ENCODE peak calls at places on chromosomes 13 and 19, in eight cellular contexts. F, J, Q, V, S, O, W and T are unnamed samples.

GRCh38 chr19:10230904-10231623 is at the start of gene S1PR2:
- DNase-seq in F (peak), J (peak), Q (no peak), V (no peak), S (peak), O (peak), W (peak), T (peak)

GRCh38 chr19:12784871-12785430 is 6.3 kb upstream of the JUNB start:
- DNase-seq in F (no peak), J (no peak), Q (no peak), V (no peak), S (peak), O (peak), W (no peak), T (no peak)

GRCh38 chr13:46632171-46632570 is 79.2 kb downstream of the LRCH1 start:
- DNase-seq in F (no peak), J (no peak), Q (no peak), V (no peak), S (no peak), O (no peak), W (no peak), T (no peak)

GRCh38 chr19:35851213-35852028 is 883 bp downstream of the NPHS1 start:
- DNase-seq in F (no peak), J (no peak), Q (no peak), V (no peak), S (no peak), O (no peak), W (no peak), T (no peak)

GRCh38 chr13:57813641-57814040 is 182.1 kb downstream of the PCDH17 start:
- DNase-seq in F (no peak), J (no peak), Q (no peak), V (no peak), S (no peak), O (no peak), W (no peak), T (no peak)

GRCh38 chr13:49838989-49839388 is 46.5 kb upstream of the KPNA3 start:
- DNase-seq in F (no peak), J (no peak), Q (no peak), V (no peak), S (no peak), O (peak), W (no peak), T (no peak)

GRCh38 chr19:33638167-33639033 is 16.6 kb downstream of the CHST8 start:
- DNase-seq in F (no peak), J (no peak), Q (no peak), V (no peak), S (no peak), O (no peak), W (no peak), T (no peak)

GRCh38 chr19:14053032-14053431 is 8.8 kb downstream of the PALM3 start:
- DNase-seq in F (no peak), J (no peak), Q (no peak), V (no peak), S (no peak), O (no peak), W (no peak), T (no peak)

GRCh38 chr19:45051929-45052579 is 13.2 kb downstream of the CLASRP start:
- DNase-seq in F (no peak), J (no peak), Q (no peak), V (no peak), S (no peak), O (no peak), W (peak), T (no peak)

GRCh38 chr19:31506102-31506501 is 156.9 kb upstream of the TSHZ3 start:
- DNase-seq in F (no peak), J (no peak), Q (no peak), V (no peak), S (no peak), O (no peak), W (no peak), T (no peak)

GRCh38 chr13:48730971-48731658 is 77.4 kb downstream of the CYSLTR2 start:
- DNase-seq in F (no peak), J (peak), Q (peak), V (peak), S (peak), O (no peak), W (no peak), T (no peak)

GRCh38 chr13:30157616-30157993 is 149.7 kb downstream of the KATNAL1 start:
- DNase-seq in F (no peak), J (no peak), Q (no peak), V (no peak), S (no peak), O (no peak), W (no peak), T (no peak)

GRCh38 chr13:75316427-75316826 is 165.5 kb downstream of the TBC1D4 start:
- DNase-seq in F (no peak), J (peak), Q (peak), V (no peak), S (peak), O (no peak), W (no peak), T (no peak)

GRCh38 chr13:79407349-79407979 is 1.4 kb upstream of the RBM26 start:
- DNase-seq in F (no peak), J (no peak), Q (no peak), V (no peak), S (no peak), O (no peak), W (no peak), T (no peak)

GRCh38 chr13:79406597-79406908 is 498 bp upstream of the RBM26 start:
- DNase-seq in F (no peak), J (no peak), Q (no peak), V (no peak), S (no peak), O (no peak), W (no peak), T (no peak)

GRCh38 chr13:79405501-79405830 is 589 bp downstream of the RBM26 start:
- DNase-seq in F (no peak), J (peak), Q (no peak), V (no peak), S (no peak), O (peak), W (no peak), T (no peak)

GRCh38 chr13:79404985-79405384 is 1.1 kb downstream of the RBM26 start:
- DNase-seq in F (no peak), J (peak), Q (peak), V (no peak), S (no peak), O (no peak), W (no peak), T (no peak)

GRCh38 chr13:79405831-79406596 is at the start of gene RBM26:
- DNase-seq in F (peak), J (peak), Q (peak), V (peak), S (peak), O (peak), W (peak), T (peak)
- TF ChIP-seq CTCF in F (no peak), J (no peak), Q (no peak), V (peak), S (no peak), O (no peak), W (no peak), T (no peak)

DNA sequence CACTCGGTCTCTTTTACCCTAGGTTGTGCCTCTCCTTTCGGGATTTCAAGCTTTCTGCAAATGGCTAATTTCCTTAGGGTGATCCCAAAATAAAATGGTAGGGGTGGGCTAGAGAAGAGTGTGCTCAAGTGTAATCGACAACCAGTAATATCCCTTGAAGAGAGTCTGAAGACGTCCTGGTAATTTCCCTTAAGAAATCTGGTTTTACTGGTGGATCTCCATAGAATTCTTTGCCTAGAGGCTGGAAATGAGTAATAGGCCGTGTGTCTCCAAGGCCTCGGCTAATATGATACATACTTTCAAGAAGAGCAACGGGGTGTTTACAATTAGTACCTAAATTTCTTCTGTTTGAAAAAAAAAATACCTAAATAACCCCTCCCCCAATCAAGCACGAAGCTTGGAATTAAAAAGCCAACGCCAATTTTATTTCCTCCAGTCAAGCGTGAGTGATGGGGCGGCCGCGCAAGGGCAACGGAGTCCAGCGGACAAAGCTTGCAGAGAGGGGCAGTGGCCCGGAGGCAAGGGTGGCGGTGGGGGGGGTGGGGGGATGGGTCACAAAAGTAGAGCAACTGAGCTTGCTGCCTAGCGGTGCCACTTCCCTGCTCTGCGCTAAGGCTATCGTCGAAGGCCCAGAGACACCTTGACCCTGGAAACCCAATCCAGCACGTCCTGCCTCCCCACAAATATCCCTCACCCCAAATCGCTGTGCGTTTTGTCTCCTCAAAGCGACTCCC is 7.8 kb downstream of the SOX21 start:
- DNase-seq in F (no peak), J (no peak), Q (no peak), V (no peak), S (no peak), O (no peak), W (no peak), T (no peak)
- TF ChIP-seq CTCF in F (no peak), J (no peak), Q (no peak), V (no peak), S (no peak), O (no peak), W (no peak), T (no peak)

GRCh38 chr13:39809466-39809865 is 154.0 kb downstream of the COG6 start:
- DNase-seq in F (no peak), J (no peak), Q (no peak), V (no peak), S (no peak), O (no peak), W (no peak), T (no peak)

GRCh38 chr13:39803851-39804250 is 148.4 kb downstream of the COG6 start:
- DNase-seq in F (no peak), J (no peak), Q (no peak), V (no peak), S (no peak), O (no peak), W (no peak), T (no peak)

GRCh38 chr13:39803156-39803555 is 147.7 kb downstream of the COG6 start:
- DNase-seq in F (no peak), J (no peak), Q (peak), V (no peak), S (no peak), O (peak), W (no peak), T (no peak)

GRCh38 chr13:39810091-39810877 is 154.8 kb downstream of the COG6 start:
- DNase-seq in F (no peak), J (no peak), Q (peak), V (no peak), S (no peak), O (no peak), W (no peak), T (no peak)

GRCh38 chr13:39804332-39805231 is 149.1 kb downstream of the COG6 start:
- DNase-seq in F (no peak), J (no peak), Q (no peak), V (no peak), S (no peak), O (no peak), W (no peak), T (no peak)
- TF ChIP-seq CTCF in F (no peak), J (no peak), Q (no peak), V (no peak), S (no peak), O (no peak), W (no peak), T (no peak)

GRCh38 chr19:2232286-2233151 is 3.6 kb downstream of the PLEKHJ1 start:
- DNase-seq in F (no peak), J (no peak), Q (no peak), V (no peak), S (no peak), O (no peak), W (no peak), T (no peak)
- TF ChIP-seq CTCF in F (no peak), J (no peak), Q (no peak), V (no peak), S (no peak), O (no peak), W (no peak), T (no peak)

GRCh38 chr19:1813197-1813836 is 1.2 kb upstream of the ATP8B3 start:
- DNase-seq in F (no peak), J (no peak), Q (no peak), V (no peak), S (no peak), O (no peak), W (peak), T (no peak)

GRCh38 chr19:1811472-1811894 is 593 bp downstream of the ATP8B3 start:
- DNase-seq in F (no peak), J (peak), Q (peak), V (no peak), S (peak), O (peak), W (peak), T (peak)

GRCh38 chr19:1810439-1811160 is 1.5 kb downstream of the ATP8B3 start:
- DNase-seq in F (no peak), J (no peak), Q (no peak), V (no peak), S (no peak), O (no peak), W (peak), T (no peak)

GRCh38 chr19:1812426-1813196 is 535 bp upstream of the ATP8B3 start:
- DNase-seq in F (peak), J (peak), Q (peak), V (peak), S (peak), O (peak), W (peak), T (peak)

DNA sequence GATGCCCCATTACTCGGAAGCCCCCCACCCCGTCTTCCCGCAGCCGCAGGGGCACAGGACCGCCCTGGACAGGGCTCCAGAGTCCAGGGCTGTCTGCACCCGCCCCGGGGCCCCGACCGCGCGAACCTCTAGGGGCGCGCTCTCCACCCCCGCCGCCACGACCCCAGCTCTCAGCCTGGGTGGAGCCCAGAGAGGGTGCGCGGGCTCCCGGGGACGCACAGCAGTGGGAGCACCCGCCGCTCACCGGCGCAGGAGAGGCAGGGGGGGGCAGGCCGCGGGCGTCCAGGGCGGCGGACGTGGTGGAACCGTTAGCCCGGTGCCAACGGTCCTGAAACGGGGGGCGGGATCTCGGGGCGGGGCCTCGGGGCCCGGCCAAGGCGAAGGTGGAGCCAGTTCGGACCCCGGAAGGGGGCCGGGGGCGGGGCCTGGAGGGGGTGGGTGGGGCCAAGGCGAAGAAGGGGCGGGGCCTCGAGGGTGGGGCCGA is at the start of gene ATP8B3:
- DNase-seq in F (no peak), J (peak), Q (no peak), V (no peak), S (no peak), O (no peak), W (peak), T (no peak)
- TF ChIP-seq CTCF in F (peak), J (peak), Q (peak), V (peak), S (peak), O (no peak), W (no peak), T (peak)

GRCh38 chr13:52652980-52653303 is 306 bp downstream of the SUGT1 start:
- DNase-seq in F (no peak), J (no peak), Q (no peak), V (no peak), S (no peak), O (no peak), W (no peak), T (no peak)
- TF ChIP-seq CTCF in F (no peak), J (peak), Q (no peak), V (no peak), S (no peak), O (no peak), W (peak), T (peak)